ENCODE peak calls at places on chromosomes 13 and 19, in seven cellular contexts. G, V, T, C, R, D and O are unnamed samples.

GRCh38 chr19:7373862-7374261 is 25.1 kb downstream of the ARHGEF18 start:
- DNase-seq in V (no peak), R (peak; percentile 25), C (no peak), G (no peak), T (no peak), D (no peak), O (no peak)

GRCh38 chr13:94464771-94465170 is 14.7 kb downstream of the DCT start:
- DNase-seq in V (no peak), D (no peak), T (no peak), R (no peak), G (no peak), C (no peak), O (no peak)

GRCh38 chr19:14463747-14464146 is 11.4 kb downstream of the PTGER1 start:
- DNase-seq in G (no peak), T (no peak), R (no peak), D (no peak), C (no peak), V (no peak), O (no peak)

GRCh38 chr19:10855879-10856522 is 7.8 kb downstream of the C19orf38 start:
- DNase-seq in T (no peak), R (peak; percentile 25), G (no peak), D (no peak), C (no peak), V (peak; percentile 64), O (no peak)

GRCh38 chr19:10815969-10816635 is 19.9 kb downstream of the TMED1 start:
- DNase-seq in D (no peak), V (no peak), C (no peak), G (no peak), T (no peak), R (no peak), O (no peak)

GRCh38 chr19:14059093-14059480 is 2.8 kb downstream of the PALM3 start:
- DNase-seq in G (no peak), T (no peak), R (peak; percentile 8), V (no peak), D (no peak), C (no peak), O (no peak)

GRCh38 chr19:40614595-40615411 is 13.6 kb downstream of the LTBP4 start:
- DNase-seq in C (peak; percentile 95), G (peak; percentile 79), D (no peak), V (no peak), T (peak; percentile 78), R (peak; percentile 96), O (peak; percentile 49)

GRCh38 chr19:41323430-41324125 is 13.6 kb downstream of the CCDC97 start:
- DNase-seq in V (no peak), G (no peak), T (no peak), D (no peak), C (peak; percentile 97), R (peak; percentile 97), O (no peak)

GRCh38 chr19:35370722-35371121 is at the start of gene GPR42:
- DNase-seq in C (no peak), G (no peak), R (no peak), T (no peak), V (no peak), D (no peak), O (no peak)

GRCh38 chr13:27242642-27243185 is 8.6 kb upstream of the RPL21 start:
- DNase-seq in V (no peak), C (no peak), G (no peak), T (no peak), R (no peak), D (no peak), O (no peak)

GRCh38 chr13:40770934-40771618 is at the start of gene MRPS31:
- DNase-seq in G (peak; percentile 95), C (peak; percentile 92), R (peak; percentile 98), D (peak; percentile 90), V (peak; percentile 95), T (peak; percentile 87), O (peak; percentile 85)

GRCh38 chr13:44151474-44151873 is 222.2 kb upstream of the SERP2 start:
- DNase-seq in G (no peak), C (no peak), T (no peak), V (no peak), R (no peak), D (no peak), O (no peak)

GRCh38 chr13:27140060-27140459 is 31.6 kb downstream of the USP12 start:
- DNase-seq in C (no peak), D (no peak), G (no peak), T (no peak), V (no peak), R (no peak), O (no peak)

GRCh38 chr13:48220592-48221300 is 12.3 kb upstream of the ITM2B start:
- DNase-seq in R (no peak), T (no peak), V (no peak), C (no peak), G (no peak), D (no peak), O (no peak)

GRCh38 chr19:16325161-16325527 is 518 bp downstream of the KLF2 start:
- DNase-seq in D (no peak), T (no peak), V (peak; percentile 74), C (no peak), G (peak; percentile 62), R (no peak), O (no peak)

GRCh38 chr19:23507441-23507840 is 112.2 kb upstream of the ZNF91 start:
- DNase-seq in R (no peak), C (no peak), G (no peak), V (no peak), D (no peak), T (no peak), O (no peak)

GRCh38 chr19:3056454-3057016 is 5.8 kb downstream of the TLE5 start:
- DNase-seq in C (no peak), G (no peak), D (no peak), T (no peak), V (no peak), R (no peak), O (no peak)

GRCh38 chr13:26440111-26440510 is 117.4 kb upstream of the WASF3 start:
- DNase-seq in C (no peak), D (no peak), G (no peak), T (no peak), V (no peak), R (no peak), O (no peak)

GRCh38 chr19:21593934-21594844 is 88.8 kb downstream of the ZNF429 start:
- DNase-seq in V (no peak), R (no peak), G (no peak), C (no peak), D (no peak), T (no peak), O (no peak)

GRCh38 chr13:111484129-111484925 is 163.9 kb downstream of the TEX29 start:
- DNase-seq in R (no peak), V (peak; percentile 37), C (no peak), G (no peak), T (no peak), D (no peak), O (no peak)

GRCh38 chr13:20521388-20521787 is 4.3 kb downstream of the CRYL1 start:
- DNase-seq in R (no peak), C (no peak), T (no peak), G (no peak), V (no peak), D (no peak), O (no peak)

GRCh38 chr13:95176611-95177259 is 124.5 kb downstream of the ABCC4 start:
- DNase-seq in T (peak; percentile 27), D (no peak), R (peak; percentile 58), V (no peak), G (no peak), C (no peak), O (no peak)

GRCh38 chr13:40464349-40464748 is 202.1 kb downstream of the FOXO1 start:
- DNase-seq in G (peak; percentile 39), V (no peak), R (no peak), D (no peak), C (no peak), T (no peak), O (no peak)

GRCh38 chr19:37466277-37466797 is 907 bp downstream of the ZNF569 start:
- DNase-seq in D (no peak), T (no peak), R (no peak), G (peak; percentile 17), C (no peak), V (no peak), O (no peak)

GRCh38 chr19:3132971-3133792 is 2.7 kb upstream of the GNA15 start:
- DNase-seq in T (peak; percentile 85), V (peak; percentile 54), D (no peak), G (peak; percentile 37), R (peak; percentile 29), C (peak; percentile 54), O (peak; percentile 53)

GRCh38 chr13:110392510-110393233 is 85.6 kb downstream of the COL4A2 start:
- DNase-seq in D (no peak), C (peak; percentile 92), V (no peak), G (no peak), R (peak; percentile 94), T (no peak), O (no peak)
- H3K27ac ChIP-seq in D (no peak overlapping the region), C (peak overlapping the region; percentile 100), V (no peak overlapping the region), G (peak overlapping the region; percentile 10), R (peak overlapping the region; percentile 17), T (no peak overlapping the region), O (no peak overlapping the region)

DNA sequence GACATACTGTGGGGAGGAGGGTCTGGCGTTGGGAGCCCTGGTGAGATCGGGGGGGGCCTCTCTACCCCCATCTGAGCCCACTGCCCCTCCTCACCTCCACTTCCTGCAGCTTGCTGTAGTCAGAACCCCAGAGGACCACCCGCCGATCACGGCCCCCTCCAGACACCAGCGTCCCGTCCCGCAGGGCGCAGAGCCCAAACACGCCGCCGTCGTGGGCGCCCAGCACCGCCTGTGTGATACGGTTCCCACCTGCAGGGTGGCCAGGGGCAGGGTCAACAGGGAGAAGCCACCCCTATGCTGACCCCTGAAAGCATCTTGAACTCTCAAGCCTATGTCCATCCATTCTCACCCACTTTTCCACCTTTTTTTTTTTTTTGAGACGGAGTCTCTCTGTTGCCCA is 17.8 kb downstream of the EML2 start:
- DNase-seq in T (no peak), D (no peak), V (no peak), G (no peak), C (no peak), R (no peak), O (no peak)
- H3K27ac ChIP-seq in T (no peak overlapping the region), D (no peak overlapping the region), V (no peak overlapping the region), G (no peak overlapping the region), C (no peak overlapping the region), R (no peak overlapping the region), O (no peak overlapping the region)

GRCh38 chr19:54461201-54462071 is 2.1 kb downstream of the LENG9 start:
- DNase-seq in T (no peak), R (peak; percentile 46), C (no peak), D (no peak), V (peak; percentile 68), G (no peak), O (no peak)

GRCh38 chr19:54463531-54464043 is at the start of gene LENG9:
- DNase-seq in T (peak; percentile 99), D (peak; percentile 92), V (peak; percentile 96), C (peak; percentile 100), R (peak; percentile 100), G (peak; percentile 99), O (peak; percentile 100)

GRCh38 chr19:54464044-54464623 is 556 bp upstream of the LENG9 start:
- DNase-seq in R (peak; percentile 91), V (peak; percentile 89), C (peak; percentile 91), D (peak; percentile 93), T (peak; percentile 88), G (peak; percentile 93), O (peak; percentile 98)

GRCh38 chr19:54462072-54462712 is 1.4 kb downstream of the LENG9 start:
- DNase-seq in R (no peak), V (peak; percentile 71), C (no peak), D (no peak), G (no peak), T (no peak), O (no peak)

GRCh38 chr19:54462713-54463530 is 656 bp downstream of the LENG9 start:
- DNase-seq in D (no peak), T (peak; percentile 62), V (peak; percentile 85), G (peak; percentile 70), R (peak; percentile 81), C (peak; percentile 36), O (peak; percentile 55)
- H3K27ac ChIP-seq in D (peak overlapping the region; percentile 75), T (peak overlapping the region; percentile 69), V (peak overlapping the region; percentile 99), G (peak overlapping the region; percentile 99), R (peak overlapping the region; percentile 79), C (peak overlapping the region; percentile 91), O (peak overlapping the region; percentile 98)

GRCh38 chr13:36639610-36640009 is 34.2 kb upstream of the SERTM1 start:
- DNase-seq in R (no peak), C (no peak), G (no peak), V (no peak), D (no peak), T (no peak), O (no peak)
- H3K27ac ChIP-seq in R (no peak overlapping the region), C (no peak overlapping the region), G (no peak overlapping the region), V (no peak overlapping the region), D (no peak overlapping the region), T (no peak overlapping the region), O (no peak overlapping the region)